ENCODE peak calls at places on chromosomes 11 and 22, in seven cellular contexts. C is left ventricle myocardium inferior, M is posterior cingulate gyrus, H is SW480, U is NCI-H345, N is IMR-90, L is H54. X is an unnamed sample.

GRCh38 chr11:9719949-9720646 is 56.2 kb downstream of the SWAP70 start:
- DNase-seq in C (no peak), M (no peak), H (no peak), U (no peak), N (no peak), L (no peak), X (no peak)

GRCh38 chr11:13776134-13776815 is 107.8 kb downstream of the FAR1 start:
- DNase-seq in C (no peak), M (no peak), H (peak; percentile 19), U (peak; percentile 14), N (no peak), L (no peak), X (no peak)

GRCh38 chr22:45537734-45538181 is 35.1 kb downstream of the FBLN1 start:
- DNase-seq in C (peak; percentile 46), M (peak; percentile 42), H (no peak), U (peak; percentile 92), N (peak; percentile 84), L (peak; percentile 74), X (no peak)

GRCh38 chr11:95923730-95924413 is at the start of gene MTMR2:
- DNase-seq in C (peak; percentile 80), M (peak; percentile 84), H (peak; percentile 74), U (peak; percentile 75), N (peak; percentile 70), L (peak; percentile 43), X (peak; percentile 87)

GRCh38 chr11:64268687-64269379 is 15.6 kb downstream of the BAD start:
- DNase-seq in C (peak; percentile 71), M (peak; percentile 47), H (peak; percentile 78), U (peak; percentile 64), N (peak; percentile 48), L (no peak), X (peak; percentile 67)

GRCh38 chr22:43833286-43834240 is 21.5 kb upstream of the EFCAB6 start:
- DNase-seq in C (peak; percentile 32), M (no peak), H (no peak), U (no peak), N (no peak), L (no peak), X (no peak)

GRCh38 chr11:71505781-71506180 is 21.3 kb upstream of the KRTAP5-7 start:
- DNase-seq in C (no peak), M (no peak), H (no peak), U (no peak), N (no peak), L (no peak), X (no peak)

GRCh38 chr11:626475-627272 is at the start of gene SCT:
- DNase-seq in C (no peak), M (no peak), H (no peak), U (no peak), N (no peak), L (no peak), X (no peak)

GRCh38 chr11:103875855-103876510 is 160.5 kb upstream of the DDI1 start:
- DNase-seq in C (no peak), M (no peak), H (no peak), U (no peak), N (no peak), L (no peak), X (no peak)

GRCh38 chr11:20159680-20160381 is 444 bp downstream of the DBX1 start:
- DNase-seq in C (no peak), M (no peak), H (no peak), U (no peak), N (no peak), L (no peak), X (no peak)

GRCh38 chr22:49820984-49821383 is 6.7 kb downstream of the BRD1 start:
- DNase-seq in C (no peak), M (no peak), H (no peak), U (no peak), N (no peak), L (no peak), X (no peak)

GRCh38 chr11:113505046-113505445 is 29.8 kb upstream of the DRD2 start:
- DNase-seq in C (no peak), M (no peak), H (peak; percentile 47), U (no peak), N (no peak), L (no peak), X (no peak)

GRCh38 chr11:23573430-23573829 is 713.2 kb upstream of the CCDC179 start:
- DNase-seq in C (no peak), M (no peak), H (no peak), U (no peak), N (peak; percentile 22), L (no peak), X (no peak)

GRCh38 chr11:73350908-73351636 is 25.1 kb upstream of the RELT start:
- DNase-seq in C (peak; percentile 46), M (peak; percentile 59), H (peak; percentile 63), U (peak; percentile 54), N (peak; percentile 84), L (peak; percentile 96), X (peak; percentile 85)

GRCh38 chr22:29813563-29813962 is 24.5 kb downstream of the ASCC2 start:
- DNase-seq in C (no peak), M (no peak), H (no peak), U (no peak), N (no peak), L (peak; percentile 42), X (peak; percentile 82)

GRCh38 chr11:66970808-66971442 is 4.2 kb upstream of the C11orf86 start:
- DNase-seq in C (no peak), M (no peak), H (peak; percentile 70), U (no peak), N (peak; percentile 100), L (peak; percentile 75), X (peak; percentile 99)

GRCh38 chr22:28907311-28908008 is 24.1 kb downstream of the ZNRF3 start:
- DNase-seq in C (no peak), M (no peak), H (no peak), U (no peak), N (peak; percentile 16), L (no peak), X (no peak)

GRCh38 chr11:494761-495536 is 12.1 kb downstream of the RNH1 start:
- DNase-seq in C (no peak), M (peak; percentile 74), H (no peak), U (no peak), N (no peak), L (no peak), X (no peak)

GRCh38 chr11:80240245-80240644 is 799.4 kb upstream of the TENM4 start:
- DNase-seq in C (no peak), M (no peak), H (no peak), U (no peak), N (no peak), L (no peak), X (no peak)

GRCh38 chr22:20025401-20026203 is 4.7 kb downstream of the TANGO2 start:
- DNase-seq in C (no peak), M (no peak), H (no peak), U (no peak), N (no peak), L (no peak), X (no peak)

GRCh38 chr11:1854132-1854948 is 1.5 kb downstream of the LSP1 start:
- DNase-seq in C (no peak), M (no peak), H (no peak), U (no peak), N (no peak), L (no peak), X (no peak)

GRCh38 chr11:42631223-42631843 is 680.5 kb upstream of the API5 start:
- DNase-seq in C (no peak), M (no peak), H (peak; percentile 22), U (no peak), N (no peak), L (peak; percentile 27), X (no peak)

GRCh38 chr11:69468911-69469885 is 12.3 kb upstream of the LINC01488 start:
- DNase-seq in C (peak; percentile 12), M (no peak), H (no peak), U (no peak), N (no peak), L (no peak), X (no peak)

GRCh38 chr22:46027219-46028068 is 50.5 kb upstream of the WNT7B start:
- DNase-seq in C (peak; percentile 74), M (peak; percentile 74), H (peak; percentile 33), U (no peak), N (no peak), L (no peak), X (no peak)

GRCh38 chr22:36302439-36303114 is 49.6 kb downstream of the APOL1 start:
- DNase-seq in C (no peak), M (no peak), H (no peak), U (no peak), N (peak; percentile 55), L (no peak), X (peak; percentile 81)

GRCh38 chr11:102757823-102758549 is 22.4 kb downstream of the MMP10 start:
- DNase-seq in C (no peak), M (no peak), H (no peak), U (no peak), N (peak; percentile 89), L (no peak), X (peak; percentile 92)

GRCh38 chr11:61787928-61788491 is 4.4 kb downstream of the TMEM258 start:
- DNase-seq in C (no peak), M (peak; percentile 57), H (peak; percentile 69), U (no peak), N (peak; percentile 61), L (peak; percentile 54), X (peak; percentile 74)

GRCh38 chr11:104946907-104947306 is 21.5 kb downstream of the CASP4 start:
- DNase-seq in C (no peak), M (no peak), H (peak; percentile 36), U (peak; percentile 14), N (peak; percentile 59), L (no peak), X (peak; percentile 58)

GRCh38 chr11:65891180-65892136 is 985 bp downstream of the CCDC85B start:
- DNase-seq in C (peak; percentile 64), M (no peak), H (peak; percentile 74), U (no peak), N (no peak), L (no peak), X (no peak)

GRCh38 chr22:17955611-17956379 is 68.6 kb downstream of the MICAL3 start:
- DNase-seq in C (no peak), M (no peak), H (no peak), U (no peak), N (no peak), L (no peak), X (no peak)

X was measured in mesenchymal stem cell.